ENCODE peak calls at places on chromosomes 2 and 18, in ten cellular contexts. N, V, T, H, L, C, D, W, O and E are unnamed samples. For H3K4me1, the result is how much of the 10 kb centered on the place peaks cover.

GRCh38 chr2:19870792-19871191 is 31.0 kb downstream of the TTC32 start:
- DNase-seq in N (no peak), V (no peak), T (no peak), H (no peak), L (no peak), C (no peak), D (no peak), W (no peak), O (no peak), E (no peak)

GRCh38 chr2:60484080-60484737 is 69.2 kb downstream of the BCL11A start:
- DNase-seq in N (no peak), V (no peak), T (no peak), H (no peak), L (no peak), C (no peak), D (no peak), W (peak), O (peak), E (no peak)

GRCh38 chr2:129462967-129463366 is 516.5 kb upstream of the RAB6C start:
- DNase-seq in N (no peak), V (no peak), T (no peak), H (no peak), L (no peak), C (no peak), D (no peak), W (no peak), O (no peak), E (no peak)

GRCh38 chr2:98118161-98118560 is 31.2 kb downstream of the VWA3B start:
- DNase-seq in N (no peak), V (no peak), T (no peak), H (no peak), L (no peak), C (no peak), D (no peak), W (no peak), O (peak), E (no peak)

GRCh38 chr2:112920923-112921532 is 10.1 kb downstream of the IL37 start:
- DNase-seq in N (no peak), V (peak), T (peak), H (no peak), L (no peak), C (no peak), D (no peak), W (peak), O (peak), E (no peak)

GRCh38 chr2:128797533-128797932 is 478.9 kb upstream of the HS6ST1 start:
- DNase-seq in N (peak), V (no peak), T (no peak), H (no peak), L (no peak), C (no peak), D (no peak), W (peak), O (no peak), E (no peak)

GRCh38 chr18:61957801-61958516 is 65.2 kb upstream of the RNF152 start:
- DNase-seq in N (no peak), V (no peak), T (no peak), H (no peak), L (no peak), C (no peak), D (no peak), W (peak), O (peak), E (no peak)

GRCh38 chr2:185475868-185476267 is 262.7 kb upstream of the FSIP2 start:
- DNase-seq in N (no peak), V (no peak), T (no peak), H (no peak), L (no peak), C (no peak), D (no peak), W (no peak), O (no peak), E (no peak)

GRCh38 chr2:11147263-11147662 is 8.0 kb upstream of the SLC66A3 start:
- DNase-seq in N (no peak), V (no peak), T (no peak), H (no peak), L (no peak), C (no peak), D (no peak), W (no peak), O (no peak), E (no peak)

GRCh38 chr2:177689623-177690022 is 297.1 kb downstream of the AGPS start:
- DNase-seq in N (no peak), V (no peak), T (no peak), H (no peak), L (no peak), C (no peak), D (no peak), W (no peak), O (no peak), E (no peak)

GRCh38 chr18:907880-908512 is 3.3 kb downstream of the ADCYAP1 start:
- DNase-seq in N (no peak), V (no peak), T (no peak), H (no peak), L (no peak), C (peak), D (no peak), W (peak), O (no peak), E (no peak)

GRCh38 chr2:223549215-223549614 is 52.9 kb downstream of the SCG2 start:
- DNase-seq in N (no peak), V (peak), T (peak), H (no peak), L (no peak), C (no peak), D (no peak), W (no peak), O (peak), E (no peak)

GRCh38 chr2:19990416-19990728 is 467 bp upstream of the WDR35 start:
- DNase-seq in N (no peak), V (no peak), T (no peak), H (no peak), L (no peak), C (no peak), D (no peak), W (no peak), O (no peak), E (no peak)

GRCh38 chr2:134413430-134413829 is 159.6 kb downstream of the MGAT5 start:
- DNase-seq in N (no peak), V (no peak), T (no peak), H (no peak), L (no peak), C (no peak), D (no peak), W (no peak), O (peak), E (no peak)

GRCh38 chr2:40820319-40820718 is 368.4 kb upstream of the SLC8A1 start:
- DNase-seq in N (no peak), V (no peak), T (no peak), H (no peak), L (no peak), C (no peak), D (no peak), W (no peak), O (no peak), E (no peak)

GRCh38 chr18:45774065-45774521 is 50.1 kb downstream of the SLC14A1 start:
- DNase-seq in N (no peak), V (no peak), T (no peak), H (no peak), L (no peak), C (no peak), D (no peak), W (no peak), O (peak), E (peak)

GRCh38 chr2:105794926-105795574 is 50.3 kb downstream of the NCK2 start:
- DNase-seq in N (no peak), V (no peak), T (no peak), H (no peak), L (no peak), C (no peak), D (no peak), W (peak), O (no peak), E (no peak)

GRCh38 chr2:75133621-75134020 is 65.7 kb downstream of the TACR1 start:
- DNase-seq in N (no peak), V (no peak), T (no peak), H (no peak), L (no peak), C (no peak), D (no peak), W (no peak), O (no peak), E (no peak)

GRCh38 chr2:160358051-160358450 is 135.6 kb downstream of the RBMS1 start:
- DNase-seq in N (no peak), V (no peak), T (no peak), H (no peak), L (no peak), C (no peak), D (no peak), W (no peak), O (peak), E (no peak)
- H3K4me1 ChIP-seq in N (under half), V (half or more), T (under half), H (half or more), L (under half), C (under half), D (under half), W (under half), O (under half), E (under half)

GRCh38 chr2:191866195-191866594 is 19.3 kb upstream of the CAVIN2 start:
- DNase-seq in N (no peak), V (no peak), T (no peak), H (no peak), L (no peak), C (no peak), D (no peak), W (peak), O (no peak), E (no peak)
- TF ChIP-seq CTCF in N (no peak), V (no peak), T (peak), H (no peak), L (no peak), C (no peak), D (no peak), W (peak), O (no peak), E (no peak)

GRCh38 chr18:69649678-69650077 is 249.0 kb downstream of the DOK6 start:
- DNase-seq in N (no peak), V (no peak), T (no peak), H (no peak), L (no peak), C (no peak), D (no peak), W (no peak), O (no peak), E (no peak)
- H3K4me1 ChIP-seq in N (under half), V (under half), T (under half), H (under half), L (under half), C (under half), D (under half), W (under half), O (under half), E (under half)

DNA sequence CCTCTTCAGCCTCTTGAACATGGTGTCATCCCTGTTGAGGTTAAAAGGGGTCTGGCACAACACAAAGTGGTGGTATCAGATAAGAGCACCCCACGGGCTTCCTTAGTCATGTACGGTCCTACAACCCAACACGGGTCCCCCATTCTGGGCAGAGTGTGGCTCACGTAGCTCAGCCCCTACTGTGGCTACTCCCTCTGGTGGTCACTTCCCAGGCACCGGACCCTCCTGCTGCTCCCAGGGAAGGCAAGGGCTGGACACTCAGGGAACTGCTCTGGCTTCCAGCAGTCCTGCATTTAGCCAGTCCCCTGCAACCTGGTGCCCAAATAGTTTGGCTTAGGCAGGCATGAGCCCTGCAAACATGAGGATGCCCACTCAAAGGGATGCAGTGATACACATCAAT is 58.6 kb downstream of the GALNT14 start:
- DNase-seq in N (no peak), V (no peak), T (no peak), H (no peak), L (no peak), C (no peak), D (no peak), W (peak), O (no peak), E (no peak)
- TF ChIP-seq CTCF in N (no peak), V (no peak), T (peak), H (no peak), L (no peak), C (no peak), D (no peak), W (peak), O (peak), E (no peak)

DNA sequence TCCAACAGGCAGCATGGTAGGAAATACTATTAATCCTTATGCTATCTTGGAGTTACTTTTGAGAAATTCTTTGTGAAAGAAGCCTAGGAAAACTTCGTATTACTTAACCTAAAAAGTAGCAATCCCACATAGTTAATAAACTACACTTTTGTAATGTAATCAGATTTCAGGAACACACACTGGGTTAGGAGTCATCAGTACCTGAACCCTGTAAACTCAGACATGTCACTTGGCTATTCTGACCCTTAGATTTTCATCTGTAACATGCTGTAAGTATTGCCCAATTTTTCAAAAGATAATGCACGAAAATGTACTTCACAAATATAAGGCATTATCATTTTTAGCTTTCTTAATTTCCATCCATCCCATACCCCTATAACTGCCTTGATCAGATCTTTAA is 39.0 kb downstream of the KIDINS220 start:
- DNase-seq in N (no peak), V (no peak), T (no peak), H (no peak), L (no peak), C (no peak), D (no peak), W (no peak), O (no peak), E (no peak)
- H3K4me1 ChIP-seq in N (under half), V (under half), T (under half), H (under half), L (under half), C (under half), D (under half), W (under half), O (under half), E (under half)

GRCh38 chr2:219207254-219207883 is 787 bp downstream of the ZFAND2B start:
- DNase-seq in N (no peak), V (no peak), T (no peak), H (no peak), L (no peak), C (no peak), D (no peak), W (no peak), O (no peak), E (no peak)

GRCh38 chr2:219205981-219206441 is 571 bp upstream of the ZFAND2B start:
- DNase-seq in N (no peak), V (no peak), T (no peak), H (no peak), L (no peak), C (no peak), D (no peak), W (no peak), O (no peak), E (no peak)

GRCh38 chr2:219205165-219205538 is 1.4 kb upstream of the ZFAND2B start:
- DNase-seq in N (no peak), V (no peak), T (no peak), H (no peak), L (no peak), C (no peak), D (no peak), W (no peak), O (no peak), E (no peak)

GRCh38 chr2:219207884-219208740 is 1.5 kb downstream of the ZFAND2B start:
- DNase-seq in N (no peak), V (peak), T (no peak), H (no peak), L (no peak), C (no peak), D (no peak), W (no peak), O (peak), E (no peak)

GRCh38 chr2:219206442-219207253 is at the start of gene ZFAND2B:
- DNase-seq in N (peak), V (peak), T (peak), H (peak), L (peak), C (peak), D (peak), W (peak), O (peak), E (peak)
- TF ChIP-seq CTCF in N (peak), V (no peak), T (no peak), H (no peak), L (peak), C (no peak), D (peak), W (peak), O (no peak), E (peak)

DNA sequence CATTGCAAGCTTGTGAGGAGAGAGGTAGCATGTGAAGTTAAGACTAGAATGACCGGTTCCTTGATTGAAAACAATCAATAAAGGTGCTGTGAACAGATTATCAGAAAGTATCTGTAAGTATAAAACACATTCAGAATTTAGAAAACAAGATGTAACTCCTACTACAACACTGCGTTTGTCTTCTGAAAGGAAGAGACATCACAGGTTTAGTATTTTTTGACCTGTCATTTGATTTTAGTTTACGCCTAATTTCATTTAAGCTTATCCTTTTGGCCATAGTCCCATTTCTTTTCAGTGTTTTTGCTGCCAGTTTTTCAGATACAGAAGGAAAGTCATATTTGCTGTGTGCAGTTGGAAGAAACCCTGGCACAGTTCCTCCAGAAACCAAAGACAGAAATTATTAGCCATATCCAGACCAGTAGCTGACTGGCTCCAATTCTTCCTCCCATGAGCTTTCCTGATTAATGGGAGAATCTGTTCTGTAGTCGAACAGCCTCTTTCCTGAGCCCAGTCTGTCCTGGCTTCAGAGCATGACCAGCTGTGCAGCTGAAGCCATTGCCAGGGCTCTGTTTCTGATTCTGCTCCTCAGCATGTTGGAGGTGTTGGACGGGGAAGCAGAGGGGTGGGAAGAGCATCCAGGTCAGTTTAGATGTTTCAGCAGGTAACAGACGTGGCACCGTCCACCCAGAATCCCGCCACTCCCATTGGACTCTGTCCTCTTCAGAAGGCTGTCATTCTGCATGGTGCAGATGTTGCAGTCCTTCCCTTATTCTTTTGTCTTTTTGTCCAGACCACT is 61.0 kb downstream of the CRIM1 start:
- DNase-seq in N (no peak), V (no peak), T (no peak), H (no peak), L (no peak), C (no peak), D (no peak), W (no peak), O (peak), E (no peak)
- H3K4me1 ChIP-seq in N (under half), V (half or more), T (under half), H (half or more), L (under half), C (under half), D (half or more), W (under half), O (under half), E (under half)

GRCh38 chr2:168327328-168327727 is 79.9 kb upstream of the STK39 start:
- DNase-seq in N (no peak), V (no peak), T (no peak), H (no peak), L (no peak), C (no peak), D (no peak), W (no peak), O (no peak), E (no peak)

GRCh38 chr2:168326578-168326977 is 79.2 kb upstream of the STK39 start:
- DNase-seq in N (no peak), V (no peak), T (no peak), H (no peak), L (no peak), C (no peak), D (no peak), W (no peak), O (no peak), E (no peak)

GRCh38 chr2:168328421-168328820 is 81.0 kb upstream of the STK39 start:
- DNase-seq in N (no peak), V (no peak), T (no peak), H (no peak), L (no peak), C (no peak), D (no peak), W (peak), O (no peak), E (no peak)

DNA sequence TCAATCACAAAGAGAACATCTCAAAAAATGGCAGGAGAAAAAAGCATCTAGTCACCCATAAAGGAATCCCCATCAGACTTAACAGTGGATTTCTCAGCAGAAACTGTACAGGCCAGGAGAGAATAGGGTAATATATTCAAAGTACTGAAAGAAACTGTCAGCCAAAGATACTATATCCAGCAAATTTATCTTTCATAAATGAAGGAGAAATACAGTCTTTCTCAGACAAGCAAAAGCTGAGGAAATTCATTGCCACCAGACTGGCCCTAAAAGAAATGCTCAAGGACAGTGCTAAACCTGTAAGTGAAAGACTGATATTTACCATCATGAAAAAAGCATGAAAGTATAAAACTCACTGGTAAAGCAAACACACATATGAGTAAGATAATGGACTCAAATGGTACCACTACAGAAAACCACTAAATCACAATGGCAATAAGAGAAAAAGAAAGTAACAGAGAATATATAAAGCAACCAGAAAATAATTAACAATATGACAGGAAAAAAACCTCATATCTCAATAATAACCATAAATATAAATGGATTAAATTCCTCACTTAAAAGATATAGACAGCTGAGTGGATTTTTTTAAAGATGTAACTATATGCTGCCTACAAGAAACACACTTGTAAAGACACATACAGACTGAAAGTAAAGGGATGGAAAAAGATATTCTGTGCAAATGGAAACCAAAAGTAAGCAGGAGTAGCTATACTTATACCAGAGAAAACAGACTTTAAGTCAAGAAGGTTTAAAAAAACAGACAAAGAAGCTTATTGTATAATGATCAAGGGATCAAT is 83.4 kb upstream of the STK39 start:
- DNase-seq in N (no peak), V (no peak), T (no peak), H (no peak), L (no peak), C (no peak), D (no peak), W (no peak), O (no peak), E (no peak)
- TF ChIP-seq CTCF in N (no peak), V (no peak), T (no peak), H (no peak), L (no peak), C (no peak), D (no peak), W (no peak), O (no peak), E (no peak)

DNA sequence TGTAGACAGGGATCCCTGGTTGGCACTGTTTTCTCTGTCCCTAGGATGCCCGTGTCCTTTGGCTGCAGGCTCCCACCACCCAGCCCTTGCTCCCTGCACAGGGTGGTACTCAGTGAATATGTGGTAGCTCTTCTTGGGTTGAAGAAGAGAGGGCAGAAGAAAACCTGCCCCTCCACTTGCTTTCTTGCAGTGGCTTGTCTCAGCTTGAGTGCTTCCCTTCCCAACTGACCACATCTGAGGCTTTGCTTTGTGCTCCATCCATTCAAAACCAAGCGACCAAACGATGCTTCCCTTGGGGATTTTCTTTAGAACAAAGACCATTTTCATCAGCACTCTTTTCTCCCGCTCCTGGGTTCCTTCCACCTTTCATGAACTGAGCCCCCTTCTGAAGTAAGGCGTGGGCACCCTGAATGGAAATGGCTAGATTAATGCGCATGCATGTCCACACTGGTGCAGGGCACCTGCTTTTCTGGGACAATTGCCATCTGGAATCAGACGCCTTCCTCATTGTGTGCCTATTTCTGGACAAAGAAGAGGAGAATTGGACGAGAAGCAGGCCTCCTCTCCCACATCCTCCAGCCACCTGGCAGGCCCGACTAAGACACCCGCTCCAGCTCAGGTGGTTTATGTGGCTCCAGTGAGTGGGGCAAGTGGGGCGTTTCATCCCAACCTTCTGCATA is 59.1 kb downstream of the ARL4C start:
- DNase-seq in N (no peak), V (no peak), T (no peak), H (no peak), L (no peak), C (no peak), D (no peak), W (no peak), O (no peak), E (no peak)
- H3K4me1 ChIP-seq in N (under half), V (under half), T (under half), H (under half), L (under half), C (under half), D (under half), W (under half), O (under half), E (under half)